ENCODE peak calls at places on chromosomes 11 and 22, in six cellular contexts. B is A172, Z is posterior cingulate gyrus, S is HT1080, H is heart right ventricle, U is skeletal muscle cell. F is an unnamed sample.

GRCh38 chr11:128045094-128045725 is 542.1 kb downstream of the ETS1 start:
- DNase-seq in B (no peak), Z (no peak), S (no peak), U (no peak), H (no peak), F (no peak)

GRCh38 chr11:69654660-69655478 is 13.9 kb downstream of the CCND1 start:
- DNase-seq in Z (no peak), B (peak), S (peak), H (no peak), U (no peak), F (no peak)

GRCh38 chr22:20664594-20664959 is 109.3 kb upstream of the SERPIND1 start:
- DNase-seq in B (no peak), U (no peak), H (no peak), S (no peak), Z (no peak), F (no peak)

GRCh38 chr11:35112056-35112845 is 26.7 kb upstream of the CD44 start:
- DNase-seq in B (no peak), S (no peak), Z (no peak), H (no peak), U (no peak), F (no peak)

GRCh38 chr11:18739684-18740083 is 13.7 kb upstream of the IGSF22 start:
- DNase-seq in U (no peak), Z (no peak), H (no peak), B (no peak), S (no peak), F (no peak)

GRCh38 chr11:27229511-27230174 is 133.4 kb downstream of the CCDC34 start:
- DNase-seq in B (no peak), H (no peak), S (no peak), Z (no peak), U (no peak), F (no peak)

GRCh38 chr22:50270302-50271010 is at the start of gene MAPK11:
- DNase-seq in Z (peak), S (peak), H (peak), U (no peak), B (no peak), F (no peak)

GRCh38 chr11:65116370-65117205 is 913 bp downstream of the ZNHIT2 start:
- DNase-seq in S (peak), Z (no peak), U (no peak), B (no peak), H (no peak), F (no peak)

GRCh38 chr11:11975201-11976092 is 33.0 kb downstream of the DKK3 start:
- DNase-seq in H (no peak), B (peak), U (no peak), Z (no peak), S (peak), F (no peak)

GRCh38 chr11:61120099-61120864 is 18.0 kb downstream of the CD5 start:
- DNase-seq in Z (no peak), U (no peak), H (no peak), S (no peak), B (peak), F (no peak)

GRCh38 chr11:46198873-46199250 is 77.6 kb upstream of the PHF21A start:
- DNase-seq in S (no peak), Z (peak), B (no peak), U (no peak), H (no peak), F (no peak)

GRCh38 chr22:29083576-29084566 is 11.0 kb downstream of the KREMEN1 start:
- DNase-seq in S (peak), B (peak), H (no peak), U (no peak), Z (no peak), F (no peak)

GRCh38 chr22:37843746-37844089 is 416 bp downstream of the ANKRD54 start:
- DNase-seq in S (no peak), H (peak), Z (no peak), B (no peak), U (no peak), F (no peak)

GRCh38 chr11:33722579-33723234 is 13.5 kb downstream of the CD59 start:
- DNase-seq in H (no peak), Z (no peak), U (no peak), B (peak), S (peak), F (no peak)

GRCh38 chr22:22955866-22956535 is 68.4 kb downstream of the IGLL5 start:
- DNase-seq in H (no peak), Z (no peak), U (no peak), B (peak), S (peak), F (peak)

GRCh38 chr11:85076535-85077330 is 550.4 kb downstream of the DLG2 start:
- DNase-seq in B (peak), S (peak), Z (no peak), U (no peak), H (no peak), F (no peak)

GRCh38 chr11:1162498-1163311 is 5.0 kb downstream of the MUC5AC start:
- DNase-seq in U (no peak), B (no peak), Z (no peak), S (no peak), H (no peak), F (no peak)

GRCh38 chr11:128884703-128885338 is 6.3 kb upstream of the KCNJ5 start:
- DNase-seq in U (no peak), H (no peak), Z (no peak), B (peak), S (peak), F (peak)

GRCh38 chr22:25775501-25775900 is 33.5 kb downstream of the MYO18B start:
- DNase-seq in Z (no peak), H (no peak), U (no peak), B (peak), S (peak), F (no peak)

GRCh38 chr11:60867871-60868681 is 734 bp downstream of the ZP1 start:
- DNase-seq in S (no peak), H (no peak), U (no peak), Z (no peak), B (no peak), F (no peak)

F was measured in amygdala.